ENCODE peak calls at places on chromosomes 11 and 22, in nine cellular contexts. N is AG08395; X is activated CD4-positive, alpha-beta T cell treated with anti-CD3 and anti-CD28 coated beads, Interleukin-2, amount 50 U/mL, for 48 hours; J is CD4-positive, CD25-positive, alpha-beta regulatory T cell; Q is cardiac fibroblast; P is stimulated activated CD4-positive, alpha-beta T cell treated with anti-CD3 and anti-CD28 coated beads, Interleukin-2, amount 100 ng/mL, for 24 hours; E is midbrain; M is kidney; F is head of caudate nucleus. Z is an unnamed sample.

GRCh38 chr11:19458231-19458630 is 217.5 kb upstream of the E2F8 start:
- DNase-seq in N (no peak), X (no peak), J (no peak), Q (no peak), P (no peak), E (no peak), M (no peak), F (no peak), Z (no peak)

GRCh38 chr22:32237021-32237420 is 18.1 kb downstream of the SLC5A4 start:
- DNase-seq in N (no peak), X (no peak), J (no peak), Q (no peak), P (no peak), E (no peak), M (no peak), F (no peak), Z (no peak)

GRCh38 chr11:77873345-77873744 is 52.4 kb downstream of the AAMDC start:
- DNase-seq in N (no peak), X (no peak), J (no peak), Q (no peak), P (no peak), E (no peak), M (no peak), F (no peak), Z (no peak)

GRCh38 chr22:45211435-45211834 is 29.3 kb downstream of the KIAA0930 start:
- DNase-seq in N (no peak), X (no peak), J (no peak), Q (no peak), P (no peak), E (no peak), M (peak; percentile 12), F (no peak), Z (no peak)

GRCh38 chr11:29129850-29130249 is 887.0 kb downstream of the KCNA4 start:
- DNase-seq in N (peak; percentile 6), X (no peak), J (no peak), Q (peak; percentile 38), P (no peak), E (no peak), M (no peak), F (no peak), Z (peak; percentile 27)

GRCh38 chr22:45262195-45262930 is 21.7 kb upstream of the KIAA0930 start:
- DNase-seq in N (no peak), X (no peak), J (no peak), Q (no peak), P (no peak), E (no peak), M (no peak), F (no peak), Z (no peak)

GRCh38 chr11:122598971-122599370 is 56.6 kb upstream of the UBASH3B start:
- DNase-seq in N (peak; percentile 30), X (no peak), J (no peak), Q (no peak), P (no peak), E (no peak), M (no peak), F (no peak), Z (no peak)

GRCh38 chr11:120590472-120590871 is 78.9 kb downstream of the GRIK4 start:
- DNase-seq in N (no peak), X (no peak), J (no peak), Q (no peak), P (no peak), E (no peak), M (no peak), F (no peak), Z (no peak)

GRCh38 chr11:31801298-31801702 is 9.8 kb downstream of the PAX6 start:
- DNase-seq in N (no peak), X (no peak), J (no peak), Q (no peak), P (peak; percentile 8), E (no peak), M (no peak), F (no peak), Z (no peak)

GRCh38 chr22:39527481-39527961 is 5.0 kb downstream of the RPS19BP1 start:
- DNase-seq in N (no peak), X (no peak), J (no peak), Q (no peak), P (no peak), E (no peak), M (peak; percentile 55), F (no peak), Z (no peak)

Z was measured in NCI-H226.